ENCODE peak calls at places on chromosomes 13 and 19, in seven cellular contexts. K is K562, W is neural progenitor cell, Z is GM23338, F is thyroid gland, T is astrocyte, D is endodermal cell. N is an unnamed sample.

GRCh38 chr19:41932259-41933130 is 4.2 kb upstream of the ERFL start:
- DNase-seq in K (no peak), W (no peak), Z (peak; percentile 45), F (no peak), T (no peak), D (peak; percentile 63), N (no peak)

GRCh38 chr19:39709026-39709872 is 5.0 kb downstream of the LGALS14 start:
- DNase-seq in K (no peak), W (no peak), Z (no peak), F (no peak), T (no peak), D (no peak), N (peak; percentile 56)

GRCh38 chr19:11064831-11065303 is 24.4 kb upstream of the LDLR start:
- DNase-seq in K (peak; percentile 55), W (no peak), Z (no peak), F (peak; percentile 41), T (no peak), D (no peak), N (no peak)

GRCh38 chr19:54653181-54653809 is 9.5 kb upstream of the LILRB4 start:
- DNase-seq in K (peak; percentile 56), W (no peak), Z (peak; percentile 36), F (no peak), T (peak; percentile 1), D (no peak), N (peak; percentile 2)

GRCh38 chr13:44243198-44243852 is 130.3 kb upstream of the SERP2 start:
- DNase-seq in K (peak; percentile 75), W (peak; percentile 59), Z (peak; percentile 81), F (no peak), T (peak; percentile 96), D (peak; percentile 92), N (peak; percentile 85)

GRCh38 chr19:55907746-55908145 is 24.4 kb downstream of the NLRP13 start:
- DNase-seq in K (no peak), W (no peak), Z (no peak), F (no peak), T (no peak), D (no peak), N (no peak)

GRCh38 chr19:32421589-32422361 is 16.2 kb downstream of the DPY19L3 start:
- DNase-seq in K (peak; percentile 73), W (no peak), Z (no peak), F (no peak), T (no peak), D (no peak), N (no peak)

GRCh38 chr13:114131581-114132418 is 623 bp downstream of the RASA3 start:
- DNase-seq in K (peak; percentile 51), W (peak; percentile 64), Z (peak; percentile 50), F (peak; percentile 28), T (peak; percentile 52), D (no peak), N (peak; percentile 35)

GRCh38 chr19:869245-870177 is 10.0 kb downstream of the CFD start:
- DNase-seq in K (no peak), W (no peak), Z (no peak), F (no peak), T (peak; percentile 93), D (peak; percentile 50), N (peak; percentile 82)

GRCh38 chr13:80141114-80141849 is 199.6 kb downstream of the SPRY2 start:
- DNase-seq in K (no peak), W (peak; percentile 13), Z (no peak), F (peak; percentile 69), T (peak; percentile 94), D (peak; percentile 57), N (no peak)

GRCh38 chr19:41408256-41408655 is 10.6 kb downstream of the BCKDHA start:
- DNase-seq in K (no peak), W (no peak), Z (peak; percentile 57), F (no peak), T (no peak), D (peak; percentile 78), N (no peak)

GRCh38 chr13:22837980-22838615 is 342.7 kb upstream of the SGCG start:
- DNase-seq in K (no peak), W (no peak), Z (no peak), F (peak; percentile 49), T (no peak), D (no peak), N (no peak)

DNA sequence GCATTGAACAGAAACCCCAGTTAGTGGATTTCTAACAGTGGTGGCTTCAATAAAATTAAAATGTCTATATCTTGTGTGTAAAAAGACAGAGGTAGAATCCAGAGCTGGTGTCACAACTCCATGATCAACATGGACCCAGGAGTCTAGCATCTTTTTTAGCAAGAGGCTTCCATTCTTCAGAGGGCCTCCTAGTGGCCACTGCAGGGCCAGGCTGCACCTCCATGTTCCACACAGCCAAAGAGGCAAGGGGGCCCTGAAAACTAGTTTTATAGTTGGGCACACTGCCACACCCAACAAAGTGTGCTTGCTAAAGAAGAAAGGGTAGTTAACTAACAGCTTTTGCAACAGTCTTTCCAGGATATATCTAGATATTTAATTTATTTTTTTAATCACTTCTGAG is 12.9 kb downstream of the N4BP2L1 start:
- DNase-seq in K (peak; percentile 25), W (peak; percentile 51), Z (peak; percentile 82), F (no peak), T (no peak), D (peak; percentile 81), N (no peak)
- TF ChIP-seq CTCF in K (peak; percentile 52), W (peak; percentile 74), Z (peak; percentile 90), F (no peak), T (peak; percentile 38), D (peak; percentile 92), N (peak; percentile 54)

DNA sequence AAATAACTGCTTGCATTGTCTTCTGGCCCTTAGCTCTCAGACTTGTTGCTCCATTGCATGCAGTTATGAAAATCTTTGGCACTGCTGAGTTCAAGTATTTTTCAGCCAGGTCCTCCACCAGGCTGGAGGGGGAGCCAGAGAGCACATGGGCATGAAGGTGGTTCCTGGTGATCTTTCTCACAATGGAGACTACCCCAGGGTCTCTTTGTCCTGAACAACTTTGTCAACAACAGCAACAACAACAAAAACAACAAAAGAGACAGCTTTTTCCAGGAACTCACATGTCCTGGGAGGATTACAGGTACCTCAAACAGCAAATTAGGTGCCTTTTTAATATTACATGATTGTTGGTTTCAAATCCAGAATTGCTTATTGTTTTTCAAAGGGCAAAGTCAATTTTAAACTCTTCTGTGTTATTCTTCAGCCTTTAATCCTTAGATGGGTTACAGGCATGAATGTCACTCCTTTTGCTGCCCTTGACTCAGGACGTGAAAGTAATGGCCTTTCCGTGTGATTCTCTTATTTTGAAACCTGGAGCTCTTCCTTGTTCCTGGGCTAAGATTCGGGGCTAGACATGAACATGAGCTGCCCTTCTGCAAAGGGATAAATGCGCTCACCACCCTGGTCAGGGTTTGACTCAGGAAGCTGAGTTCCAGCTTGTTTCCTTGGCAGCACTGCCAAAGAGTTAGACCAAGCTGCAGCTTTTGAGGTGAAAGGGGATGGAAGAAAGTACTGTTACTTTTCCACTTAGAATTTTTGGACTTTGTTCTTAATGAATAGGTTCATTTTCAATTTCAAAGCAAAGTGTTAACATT is 1.8 kb downstream of the RGCC start:
- DNase-seq in K (peak; percentile 63), W (peak; percentile 22), Z (peak; percentile 70), F (peak; percentile 7), T (no peak), D (peak; percentile 74), N (no peak)
- H3K4me1 ChIP-seq in K (peaks cover 25% of the 10 kb centered on the region), W (no peaks in the 10 kb centered on the region), Z (no peaks in the 10 kb centered on the region), F (peaks cover 6% of the 10 kb centered on the region), T (peaks cover 19% of the 10 kb centered on the region), D (peaks cover 5% of the 10 kb centered on the region), N (no peaks in the 10 kb centered on the region)

DNA sequence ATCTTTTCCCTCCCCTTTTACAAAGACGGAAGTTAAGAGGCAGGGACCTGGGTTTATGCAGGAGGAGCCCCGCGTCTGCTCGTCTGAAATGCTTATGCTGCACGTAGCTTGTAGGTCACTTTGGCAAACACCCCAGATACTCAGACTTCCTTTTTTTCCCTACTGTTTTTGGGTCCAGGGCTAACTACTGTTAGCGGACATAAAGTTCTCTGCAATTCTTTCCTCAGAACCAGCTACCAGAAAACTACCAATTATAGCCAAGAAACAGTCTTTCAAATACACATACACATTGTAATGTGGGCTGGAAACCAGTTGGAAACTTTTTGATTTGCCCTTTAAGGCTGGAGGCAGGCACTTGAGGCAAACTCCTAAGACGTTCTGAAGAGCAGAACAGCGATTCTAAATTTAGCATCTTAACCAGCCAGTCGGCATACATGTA is 50.7 kb downstream of the EFNB2 start:
- DNase-seq in K (no peak), W (no peak), Z (no peak), F (no peak), T (no peak), D (no peak), N (no peak)
- H3K27ac ChIP-seq in K (no peak overlapping the region), W (no peak overlapping the region), Z (no peak overlapping the region), F (no peak overlapping the region), T (no peak overlapping the region), D (no peak overlapping the region), N (no peak overlapping the region)

GRCh38 chr13:60326273-60326672 is 70.7 kb upstream of the TDRD3 start:
- DNase-seq in K (peak; percentile 5), W (no peak), Z (peak; percentile 55), F (no peak), T (no peak), D (no peak), N (no peak)

GRCh38 chr13:60328073-60328472 is 68.9 kb upstream of the TDRD3 start:
- DNase-seq in K (no peak), W (no peak), Z (no peak), F (no peak), T (no peak), D (no peak), N (no peak)

GRCh38 chr13:60327551-60327950 is 69.5 kb upstream of the TDRD3 start:
- DNase-seq in K (no peak), W (no peak), Z (no peak), F (no peak), T (no peak), D (no peak), N (no peak)

GRCh38 chr13:60331249-60332012 is 65.6 kb upstream of the TDRD3 start:
- DNase-seq in K (no peak), W (no peak), Z (peak; percentile 10), F (no peak), T (no peak), D (peak; percentile 87), N (no peak)

DNA sequence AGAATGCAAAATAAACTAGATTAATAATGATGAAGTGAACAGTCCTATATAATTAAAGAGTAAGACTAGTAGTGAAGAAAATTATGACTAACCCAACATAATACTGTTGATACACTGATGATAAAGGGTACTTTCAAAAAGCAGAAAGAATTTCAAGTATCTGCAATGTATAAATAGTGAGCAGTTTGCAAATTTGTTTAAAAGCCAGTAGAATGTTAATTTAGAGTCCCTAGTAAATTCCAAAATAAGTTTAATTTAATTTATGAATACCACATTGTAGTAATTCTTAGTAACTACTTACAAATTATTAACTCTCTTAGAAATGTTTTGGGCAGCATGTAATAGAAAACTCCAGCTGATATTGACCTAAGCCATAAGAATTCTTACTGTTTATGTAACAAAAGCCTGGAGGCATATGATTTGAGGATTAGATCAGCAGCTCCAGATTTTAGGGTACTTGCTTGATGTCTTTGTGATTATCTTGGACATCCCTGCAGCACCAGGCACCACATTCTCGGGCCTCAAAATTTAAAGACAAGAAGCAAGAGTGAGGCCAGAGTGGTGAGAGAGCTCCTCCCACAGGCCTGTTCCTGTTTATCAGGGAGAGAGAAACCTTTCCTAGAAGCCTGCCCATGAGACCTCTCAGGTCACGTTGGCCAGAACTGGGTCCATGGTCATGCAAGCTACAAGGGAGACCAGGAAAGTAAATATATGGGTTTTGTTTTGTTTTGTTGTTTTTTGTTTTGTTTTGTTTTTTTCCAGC is 67.6 kb upstream of the TDRD3 start:
- DNase-seq in K (peak; percentile 41), W (peak; percentile 77), Z (peak; percentile 87), F (no peak), T (peak; percentile 14), D (peak; percentile 90), N (peak; percentile 6)
- TF ChIP-seq CTCF in K (peak; percentile 73), W (peak; percentile 80), Z (peak; percentile 85), F (no peak), T (peak; percentile 36), D (peak; percentile 85), N (peak; percentile 61)

GRCh38 chr19:29524912-29525870 is 603 bp upstream of the VSTM2B start:
- DNase-seq in K (no peak), W (peak; percentile 66), Z (peak; percentile 80), F (no peak), T (no peak), D (peak; percentile 82), N (no peak)
- H3K4me1 ChIP-seq in K (no peaks in the 10 kb centered on the region), W (peaks cover 23% of the 10 kb centered on the region), Z (peaks cover 7% of the 10 kb centered on the region), F (peaks cover 5% of the 10 kb centered on the region), T (no peaks in the 10 kb centered on the region), D (no peaks in the 10 kb centered on the region), N (no peaks in the 10 kb centered on the region)